ENCODE peak calls at places on chromosomes 5 and 9, in four cellular contexts. One of them, this sample, is unnamed. For H3K4me1, the result is how much of the 10 kb centered on the place peaks cover.

GRCh38 chr9:18921677-18922076 is 111.3 kb downstream of the SAXO1 start:
- DNase-seq in neural progenitor cell: no peak
- DNase-seq in CD8-positive, alpha-beta T cell: no peak
- DNase-seq in upper lobe of right lung: no peak
- DNase-seq in this sample: peak

GRCh38 chr5:15823413-15823812 is 323.4 kb downstream of the FBXL7 start:
- DNase-seq in neural progenitor cell: no peak
- DNase-seq in CD8-positive, alpha-beta T cell: no peak
- DNase-seq in upper lobe of right lung: no peak
- DNase-seq in this sample: no peak

GRCh38 chr5:37198066-37198465 is 51.1 kb downstream of the CPLANE1 start:
- DNase-seq in CD8-positive, alpha-beta T cell: no peak
- DNase-seq in upper lobe of right lung: no peak
- DNase-seq in neural progenitor cell: no peak
- DNase-seq in this sample: no peak

GRCh38 chr5:154321546-154321945 is 124.3 kb upstream of the SAP30L start:
- DNase-seq in neural progenitor cell: no peak
- DNase-seq in CD8-positive, alpha-beta T cell: no peak
- DNase-seq in upper lobe of right lung: no peak
- DNase-seq in this sample: no peak

GRCh38 chr5:131218392-131218791 is 45.5 kb upstream of the CDC42SE2 start:
- DNase-seq in upper lobe of right lung: no peak
- DNase-seq in neural progenitor cell: no peak
- DNase-seq in CD8-positive, alpha-beta T cell: no peak
- DNase-seq in this sample: no peak

GRCh38 chr5:76785493-76785892 is 33.3 kb upstream of the F2RL1 start:
- DNase-seq in neural progenitor cell: no peak
- DNase-seq in CD8-positive, alpha-beta T cell: no peak
- DNase-seq in upper lobe of right lung: no peak
- DNase-seq in this sample: peak

GRCh38 chr5:151016700-151017099 is 3.7 kb upstream of the GPX3 start:
- DNase-seq in CD8-positive, alpha-beta T cell: no peak
- DNase-seq in neural progenitor cell: no peak
- DNase-seq in upper lobe of right lung: no peak
- DNase-seq in this sample: peak

GRCh38 chr5:92002875-92003274 is 619.8 kb upstream of the ARRDC3 start:
- DNase-seq in upper lobe of right lung: no peak
- DNase-seq in CD8-positive, alpha-beta T cell: no peak
- DNase-seq in neural progenitor cell: no peak
- DNase-seq in this sample: peak

GRCh38 chr9:77896269-77897245 is 135.1 kb downstream of the GNAQ start:
- DNase-seq in CD8-positive, alpha-beta T cell: no peak
- DNase-seq in upper lobe of right lung: no peak
- DNase-seq in neural progenitor cell: no peak
- DNase-seq in this sample: no peak

GRCh38 chr9:133149130-133150015 is 14.3 kb downstream of the GBGT1 start:
- DNase-seq in upper lobe of right lung: peak
- DNase-seq in neural progenitor cell: peak
- DNase-seq in CD8-positive, alpha-beta T cell: peak
- DNase-seq in this sample: peak

GRCh38 chr9:4811824-4812223 is 19.1 kb downstream of the RCL1 start:
- DNase-seq in neural progenitor cell: no peak
- DNase-seq in CD8-positive, alpha-beta T cell: no peak
- DNase-seq in upper lobe of right lung: no peak
- DNase-seq in this sample: no peak

GRCh38 chr9:99356512-99356971 is 134.5 kb downstream of the SEC61B start:
- DNase-seq in neural progenitor cell: no peak
- DNase-seq in CD8-positive, alpha-beta T cell: no peak
- DNase-seq in upper lobe of right lung: peak
- DNase-seq in this sample: no peak

GRCh38 chr5:112694853-112695709 is 42.6 kb upstream of the APC start:
- DNase-seq in neural progenitor cell: peak
- DNase-seq in upper lobe of right lung: no peak
- DNase-seq in CD8-positive, alpha-beta T cell: no peak
- DNase-seq in this sample: peak

GRCh38 chr5:96074460-96075254 is 113.0 kb upstream of the ELL2 start:
- DNase-seq in upper lobe of right lung: no peak
- DNase-seq in neural progenitor cell: no peak
- DNase-seq in CD8-positive, alpha-beta T cell: no peak
- DNase-seq in this sample: no peak

GRCh38 chr5:57181151-57181550 is 7.3 kb downstream of the GPBP1 start:
- DNase-seq in neural progenitor cell: no peak
- DNase-seq in upper lobe of right lung: no peak
- DNase-seq in CD8-positive, alpha-beta T cell: no peak
- DNase-seq in this sample: no peak

GRCh38 chr9:86126998-86127972 is 27.9 kb upstream of the GOLM1 start:
- DNase-seq in neural progenitor cell: peak
- DNase-seq in CD8-positive, alpha-beta T cell: no peak
- DNase-seq in upper lobe of right lung: peak
- DNase-seq in this sample: peak

GRCh38 chr9:94869415-94869838 is 142.9 kb downstream of the AOPEP start:
- DNase-seq in neural progenitor cell: no peak
- DNase-seq in CD8-positive, alpha-beta T cell: no peak
- DNase-seq in upper lobe of right lung: no peak
- DNase-seq in this sample: peak

GRCh38 chr5:32233696-32234447 is 59.8 kb upstream of the GOLPH3 start:
- DNase-seq in neural progenitor cell: no peak
- DNase-seq in upper lobe of right lung: no peak
- DNase-seq in CD8-positive, alpha-beta T cell: no peak
- DNase-seq in this sample: peak

GRCh38 chr9:138022121-138022741 is 144.6 kb downstream of the CACNA1B start:
- DNase-seq in neural progenitor cell: peak
- DNase-seq in CD8-positive, alpha-beta T cell: no peak
- DNase-seq in upper lobe of right lung: peak
- DNase-seq in this sample: no peak

GRCh38 chr5:132074091-132074771 is 642 bp downstream of the CSF2 start:
- DNase-seq in CD8-positive, alpha-beta T cell: no peak
- DNase-seq in neural progenitor cell: no peak
- DNase-seq in upper lobe of right lung: peak
- DNase-seq in this sample: no peak

GRCh38 chr5:78563621-78564020 is 85.0 kb downstream of the LHFPL2 start:
- DNase-seq in neural progenitor cell: no peak
- DNase-seq in CD8-positive, alpha-beta T cell: no peak
- DNase-seq in upper lobe of right lung: no peak
- DNase-seq in this sample: no peak

GRCh38 chr5:159163027-159163699 is 46.2 kb downstream of the RNF145 start:
- DNase-seq in upper lobe of right lung: no peak
- DNase-seq in neural progenitor cell: no peak
- DNase-seq in CD8-positive, alpha-beta T cell: no peak
- DNase-seq in this sample: no peak

GRCh38 chr5:144141581-144141980 is 28.9 kb downstream of the YIPF5 start:
- DNase-seq in neural progenitor cell: no peak
- DNase-seq in upper lobe of right lung: no peak
- DNase-seq in CD8-positive, alpha-beta T cell: no peak
- DNase-seq in this sample: peak

GRCh38 chr5:16754086-16754485 is 137.3 kb upstream of the RETREG1 start:
- DNase-seq in upper lobe of right lung: no peak
- DNase-seq in neural progenitor cell: no peak
- DNase-seq in CD8-positive, alpha-beta T cell: no peak
- DNase-seq in this sample: no peak

GRCh38 chr9:100324594-100325200 is 28.0 kb downstream of the TEX10 start:
- DNase-seq in upper lobe of right lung: no peak
- DNase-seq in neural progenitor cell: peak
- DNase-seq in CD8-positive, alpha-beta T cell: no peak
- DNase-seq in this sample: peak

GRCh38 chr5:37696190-37697021 is 143.4 kb downstream of the GDNF start:
- DNase-seq in CD8-positive, alpha-beta T cell: no peak
- DNase-seq in upper lobe of right lung: no peak
- DNase-seq in neural progenitor cell: no peak
- DNase-seq in this sample: peak

GRCh38 chr9:5563886-5564285 is 53.6 kb downstream of the PDCD1LG2 start:
- DNase-seq in upper lobe of right lung: no peak
- DNase-seq in neural progenitor cell: no peak
- DNase-seq in CD8-positive, alpha-beta T cell: no peak
- DNase-seq in this sample: no peak

GRCh38 chr5:53965459-53965858 is 344.9 kb downstream of the ARL15 start:
- DNase-seq in upper lobe of right lung: no peak
- DNase-seq in neural progenitor cell: no peak
- DNase-seq in CD8-positive, alpha-beta T cell: no peak
- DNase-seq in this sample: peak

GRCh38 chr5:169992789-169993188 is 12.5 kb upstream of the INSYN2B start:
- DNase-seq in CD8-positive, alpha-beta T cell: no peak
- DNase-seq in upper lobe of right lung: no peak
- DNase-seq in neural progenitor cell: no peak
- DNase-seq in this sample: no peak

GRCh38 chr9:115034801-115035200 is 83.2 kb downstream of the TNC start:
- DNase-seq in upper lobe of right lung: no peak
- DNase-seq in CD8-positive, alpha-beta T cell: no peak
- DNase-seq in neural progenitor cell: no peak
- DNase-seq in this sample: peak

GRCh38 chr9:90966475-90967150 is 165.0 kb downstream of the SYK start:
- DNase-seq in upper lobe of right lung: no peak
- DNase-seq in CD8-positive, alpha-beta T cell: no peak
- DNase-seq in neural progenitor cell: no peak
- DNase-seq in this sample: peak

GRCh38 chr9:127557998-127558546 is 54.0 kb upstream of the STXBP1 start:
- DNase-seq in neural progenitor cell: no peak
- DNase-seq in CD8-positive, alpha-beta T cell: no peak
- DNase-seq in upper lobe of right lung: no peak
- DNase-seq in this sample: peak

GRCh38 chr9:127556871-127557270 is 55.2 kb upstream of the STXBP1 start:
- DNase-seq in neural progenitor cell: no peak
- DNase-seq in upper lobe of right lung: no peak
- DNase-seq in CD8-positive, alpha-beta T cell: no peak
- DNase-seq in this sample: no peak

GRCh38 chr9:127557466-127557869 is 54.6 kb upstream of the STXBP1 start:
- DNase-seq in upper lobe of right lung: no peak
- DNase-seq in CD8-positive, alpha-beta T cell: peak
- DNase-seq in neural progenitor cell: peak
- DNase-seq in this sample: peak

GRCh38 chr9:127558581-127559246 is 53.4 kb upstream of the STXBP1 start:
- DNase-seq in neural progenitor cell: no peak
- DNase-seq in CD8-positive, alpha-beta T cell: no peak
- DNase-seq in upper lobe of right lung: no peak
- DNase-seq in this sample: peak

DNA sequence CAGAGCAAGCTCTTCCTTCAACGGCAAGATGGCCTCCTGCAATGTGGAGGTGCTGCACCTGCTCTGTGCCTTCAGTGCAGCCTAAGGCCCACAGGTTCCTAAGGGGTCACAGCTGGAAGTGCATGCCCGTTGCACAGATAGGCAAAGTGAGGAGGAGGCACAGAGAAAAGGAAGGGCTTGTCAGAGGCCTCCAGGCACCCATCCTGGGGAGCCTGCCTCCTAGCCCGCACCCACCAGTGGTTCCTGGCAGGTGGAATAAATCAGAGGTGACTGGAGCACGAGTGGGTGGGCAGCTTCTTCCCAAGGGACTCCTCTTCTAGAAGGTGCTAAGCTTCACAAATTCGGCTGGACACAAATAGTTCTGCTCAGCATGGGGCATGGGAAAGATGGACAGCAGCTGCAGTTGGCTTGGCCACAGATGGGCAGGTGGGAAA is 52.8 kb upstream of the STXBP1 start:
- DNase-seq in CD8-positive, alpha-beta T cell: no peak
- DNase-seq in upper lobe of right lung: no peak
- DNase-seq in neural progenitor cell: no peak
- DNase-seq in this sample: no peak
- H3K4me1 ChIP-seq in CD8-positive, alpha-beta T cell: half or more
- H3K4me1 ChIP-seq in upper lobe of right lung: half or more
- H3K4me1 ChIP-seq in neural progenitor cell: under half
- H3K4me1 ChIP-seq in this sample: half or more

GRCh38 chr9:92887880-92888338 is 10.1 kb upstream of the ZNF484 start:
- DNase-seq in CD8-positive, alpha-beta T cell: no peak
- DNase-seq in upper lobe of right lung: no peak
- DNase-seq in neural progenitor cell: no peak
- DNase-seq in this sample: peak

GRCh38 chr9:92877531-92878430 is at the start of gene ZNF484:
- DNase-seq in CD8-positive, alpha-beta T cell: peak
- DNase-seq in neural progenitor cell: peak
- DNase-seq in upper lobe of right lung: peak
- DNase-seq in this sample: peak

DNA sequence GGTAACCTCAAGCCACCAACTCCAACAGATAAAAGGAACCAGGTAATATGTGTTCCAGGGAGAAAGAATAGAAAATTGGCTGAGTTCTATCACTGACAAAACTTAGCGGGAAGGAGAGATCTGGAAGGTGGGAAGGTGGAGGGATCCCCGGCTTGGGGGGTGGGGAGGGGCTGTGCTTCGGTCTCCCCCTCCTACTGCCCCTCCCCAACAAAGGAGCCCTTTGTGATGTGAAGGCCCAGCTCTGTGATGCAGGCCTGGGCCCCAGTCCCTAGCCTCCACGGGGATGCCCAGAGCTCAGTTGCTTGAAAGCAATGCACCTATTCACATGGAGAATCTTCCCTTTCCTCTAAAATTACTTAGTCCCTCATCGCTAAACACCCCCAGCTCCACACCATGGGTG is 4.4 kb upstream of the ZNF484 start:
- DNase-seq in neural progenitor cell: no peak
- DNase-seq in CD8-positive, alpha-beta T cell: no peak
- DNase-seq in upper lobe of right lung: no peak
- DNase-seq in this sample: no peak
- H3K4me3 ChIP-seq in neural progenitor cell: no peak
- H3K4me3 ChIP-seq in CD8-positive, alpha-beta T cell: no peak
- H3K4me3 ChIP-seq in upper lobe of right lung: no peak
- H3K4me3 ChIP-seq in this sample: no peak

GRCh38 chr9:68455436-68455835 is 85.2 kb downstream of the TMEM252 start:
- DNase-seq in upper lobe of right lung: no peak
- DNase-seq in neural progenitor cell: no peak
- DNase-seq in CD8-positive, alpha-beta T cell: no peak
- DNase-seq in this sample: no peak
- H3K4me1 ChIP-seq in upper lobe of right lung: under half
- H3K4me1 ChIP-seq in neural progenitor cell: under half
- H3K4me1 ChIP-seq in CD8-positive, alpha-beta T cell: under half
- H3K4me1 ChIP-seq in this sample: under half

DNA sequence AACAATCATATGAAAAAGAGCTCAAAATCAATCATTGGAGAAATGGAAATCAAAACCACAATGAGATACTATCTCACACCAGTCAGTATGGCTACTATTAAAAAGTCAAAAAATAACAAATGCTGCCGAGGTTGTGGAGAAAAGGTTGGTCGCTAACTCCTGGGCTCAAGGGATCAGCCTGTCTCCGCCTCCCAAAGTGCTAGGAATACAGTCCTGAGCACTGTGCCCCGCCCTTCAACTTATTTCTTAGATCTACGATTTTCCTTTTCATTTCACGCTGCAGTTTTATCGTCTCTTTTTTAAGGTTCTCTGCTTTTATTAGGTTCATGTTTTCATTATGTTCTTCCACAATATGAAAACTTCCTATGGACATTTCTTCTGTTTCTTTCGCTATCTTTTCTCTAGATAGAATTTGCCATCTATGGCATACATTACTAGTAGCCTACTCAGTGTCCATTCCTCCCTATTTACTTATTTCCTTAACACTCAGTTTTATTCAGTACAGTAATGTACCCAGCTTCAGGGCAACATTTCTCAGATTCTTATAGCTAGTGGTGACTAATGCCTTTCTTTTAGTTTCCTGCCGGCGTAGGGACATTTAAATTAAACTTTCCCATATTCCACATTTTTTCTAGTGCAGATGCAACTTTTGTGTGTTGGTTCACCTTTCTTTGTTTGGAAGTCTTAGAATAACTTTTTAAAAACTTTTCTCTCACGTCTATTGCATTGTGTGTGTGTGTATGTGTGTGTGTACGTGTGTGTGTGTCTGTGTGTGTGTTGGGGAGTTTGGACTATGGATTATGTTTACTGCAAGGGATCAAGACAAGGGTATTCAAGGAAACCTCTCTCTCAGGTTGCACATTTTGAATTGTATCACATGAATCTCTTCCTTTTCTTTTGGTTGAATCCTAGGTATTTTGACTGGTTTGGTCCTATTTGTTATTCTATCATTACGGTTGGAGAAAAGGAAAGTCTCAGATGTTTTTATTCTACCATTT is 21.6 kb upstream of the FBN2 start:
- DNase-seq in CD8-positive, alpha-beta T cell: no peak
- DNase-seq in upper lobe of right lung: no peak
- DNase-seq in neural progenitor cell: no peak
- DNase-seq in this sample: peak
- H3K4me3 ChIP-seq in CD8-positive, alpha-beta T cell: no peak
- H3K4me3 ChIP-seq in upper lobe of right lung: no peak
- H3K4me3 ChIP-seq in neural progenitor cell: no peak
- H3K4me3 ChIP-seq in this sample: no peak

This sample was measured in adipocyte.